ENCODE peak calls at places on chromosomes 5 and 9, in seven cellular contexts. One of them, this sample, is unnamed.

GRCh38 chr5:31753700-31754461 is 115.0 kb downstream of the PDZD2 start:
- DNase-seq in HCT116: no peak
- DNase-seq in amniotic epithelial cell: no peak
- DNase-seq in endothelial cell: no peak
- DNase-seq in GM13977: no peak
- DNase-seq in HEK293T: no peak
- DNase-seq in AG20443: no peak
- DNase-seq in this sample: no peak

GRCh38 chr5:172775326-172776234 is 4.6 kb upstream of the DUSP1 start:
- DNase-seq in HCT116: no peak
- DNase-seq in amniotic epithelial cell: peak; percentile 99
- DNase-seq in endothelial cell: no peak
- DNase-seq in GM13977: no peak
- DNase-seq in HEK293T: no peak
- DNase-seq in AG20443: peak; percentile 74
- DNase-seq in this sample: peak; percentile 97

GRCh38 chr5:178213748-178214151 is 9.4 kb downstream of the HNRNPAB start:
- DNase-seq in HCT116: no peak
- DNase-seq in amniotic epithelial cell: no peak
- DNase-seq in endothelial cell: no peak
- DNase-seq in GM13977: no peak
- DNase-seq in HEK293T: no peak
- DNase-seq in AG20443: no peak
- DNase-seq in this sample: no peak

GRCh38 chr9:18638448-18639249 is 164.7 kb downstream of the ADAMTSL1 start:
- DNase-seq in HCT116: no peak
- DNase-seq in amniotic epithelial cell: peak; percentile 48
- DNase-seq in endothelial cell: no peak
- DNase-seq in GM13977: no peak
- DNase-seq in HEK293T: no peak
- DNase-seq in AG20443: no peak
- DNase-seq in this sample: peak; percentile 50

GRCh38 chr5:77181173-77181572 is 29.3 kb upstream of the PDE8B start:
- DNase-seq in HCT116: no peak
- DNase-seq in amniotic epithelial cell: no peak
- DNase-seq in endothelial cell: no peak
- DNase-seq in GM13977: no peak
- DNase-seq in HEK293T: no peak
- DNase-seq in AG20443: no peak
- DNase-seq in this sample: no peak

GRCh38 chr5:115033861-115034260 is 135.8 kb downstream of the TRIM36 start:
- DNase-seq in HCT116: no peak
- DNase-seq in amniotic epithelial cell: no peak
- DNase-seq in endothelial cell: peak; percentile 13
- DNase-seq in GM13977: peak; percentile 9
- DNase-seq in HEK293T: peak; percentile 12
- DNase-seq in AG20443: no peak
- DNase-seq in this sample: peak; percentile 6

GRCh38 chr5:147509041-147509709 is 693 bp downstream of the DPYSL3 start:
- DNase-seq in HCT116: no peak
- DNase-seq in amniotic epithelial cell: no peak
- DNase-seq in endothelial cell: peak; percentile 29
- DNase-seq in GM13977: no peak
- DNase-seq in HEK293T: no peak
- DNase-seq in AG20443: peak; percentile 54
- DNase-seq in this sample: peak; percentile 17

GRCh38 chr5:82512025-82512424 is 233.9 kb upstream of the RPS23 start:
- DNase-seq in HCT116: no peak
- DNase-seq in amniotic epithelial cell: no peak
- DNase-seq in endothelial cell: no peak
- DNase-seq in GM13977: peak; percentile 9
- DNase-seq in HEK293T: no peak
- DNase-seq in AG20443: no peak
- DNase-seq in this sample: no peak

GRCh38 chr5:140327589-140327988 is 18.8 kb downstream of the HBEGF start:
- DNase-seq in HCT116: no peak
- DNase-seq in amniotic epithelial cell: peak; percentile 47
- DNase-seq in endothelial cell: no peak
- DNase-seq in GM13977: no peak
- DNase-seq in HEK293T: peak; percentile 35
- DNase-seq in AG20443: no peak
- DNase-seq in this sample: peak; percentile 50

GRCh38 chr5:133662578-133662977 is 50.2 kb upstream of the FSTL4 start:
- DNase-seq in HCT116: no peak
- DNase-seq in amniotic epithelial cell: no peak
- DNase-seq in endothelial cell: no peak
- DNase-seq in GM13977: no peak
- DNase-seq in HEK293T: no peak
- DNase-seq in AG20443: no peak
- DNase-seq in this sample: no peak

GRCh38 chr9:93346240-93347112 is 105.0 kb upstream of the FAM120A start:
- DNase-seq in HCT116: no peak
- DNase-seq in amniotic epithelial cell: peak; percentile 3
- DNase-seq in endothelial cell: peak; percentile 38
- DNase-seq in GM13977: no peak
- DNase-seq in HEK293T: no peak
- DNase-seq in AG20443: peak; percentile 49
- DNase-seq in this sample: no peak

GRCh38 chr9:114098660-114099522 is at the start of gene KIF12:
- DNase-seq in HCT116: peak; percentile 22
- DNase-seq in amniotic epithelial cell: no peak
- DNase-seq in endothelial cell: peak; percentile 37
- DNase-seq in GM13977: no peak
- DNase-seq in HEK293T: peak; percentile 91
- DNase-seq in AG20443: no peak
- DNase-seq in this sample: no peak

GRCh38 chr5:88860501-88860900 is 22.5 kb downstream of the MEF2C start:
- DNase-seq in HCT116: no peak
- DNase-seq in amniotic epithelial cell: no peak
- DNase-seq in endothelial cell: no peak
- DNase-seq in GM13977: no peak
- DNase-seq in HEK293T: no peak
- DNase-seq in AG20443: peak; percentile 60
- DNase-seq in this sample: peak; percentile 77

GRCh38 chr5:123876265-123876790 is 364.4 kb downstream of the CSNK1G3 start:
- DNase-seq in HCT116: no peak
- DNase-seq in amniotic epithelial cell: no peak
- DNase-seq in endothelial cell: no peak
- DNase-seq in GM13977: no peak
- DNase-seq in HEK293T: no peak
- DNase-seq in AG20443: no peak
- DNase-seq in this sample: no peak

GRCh38 chr5:60738461-60738860 is 38.5 kb upstream of the DEPDC1B start:
- DNase-seq in HCT116: no peak
- DNase-seq in amniotic epithelial cell: no peak
- DNase-seq in endothelial cell: no peak
- DNase-seq in GM13977: no peak
- DNase-seq in HEK293T: no peak
- DNase-seq in AG20443: no peak
- DNase-seq in this sample: no peak

GRCh38 chr9:128118971-128119665 is 8.4 kb downstream of the PTGES2 start:
- DNase-seq in HCT116: no peak
- DNase-seq in amniotic epithelial cell: no peak
- DNase-seq in endothelial cell: no peak
- DNase-seq in GM13977: no peak
- DNase-seq in HEK293T: no peak
- DNase-seq in AG20443: no peak
- DNase-seq in this sample: no peak

GRCh38 chr5:139131062-139131856 is 66.9 kb downstream of the SIL1 start:
- DNase-seq in HCT116: no peak
- DNase-seq in amniotic epithelial cell: peak; percentile 5
- DNase-seq in endothelial cell: no peak
- DNase-seq in GM13977: no peak
- DNase-seq in HEK293T: no peak
- DNase-seq in AG20443: peak; percentile 86
- DNase-seq in this sample: peak; percentile 49

GRCh38 chr9:134025606-134026541 is 593 bp downstream of the BRD3OS start:
- DNase-seq in HCT116: no peak
- DNase-seq in amniotic epithelial cell: peak; percentile 37
- DNase-seq in endothelial cell: peak; percentile 55
- DNase-seq in GM13977: peak; percentile 75
- DNase-seq in HEK293T: peak; percentile 41
- DNase-seq in AG20443: peak; percentile 64
- DNase-seq in this sample: peak; percentile 40

GRCh38 chr5:133273661-133274596 is 222.1 kb downstream of the HSPA4 start:
- DNase-seq in HCT116: no peak
- DNase-seq in amniotic epithelial cell: peak; percentile 37
- DNase-seq in endothelial cell: no peak
- DNase-seq in GM13977: no peak
- DNase-seq in HEK293T: peak; percentile 15
- DNase-seq in AG20443: peak; percentile 67
- DNase-seq in this sample: peak; percentile 13

GRCh38 chr5:80711938-80712337 is 57.2 kb upstream of the DHFR start:
- DNase-seq in HCT116: peak; percentile 19
- DNase-seq in amniotic epithelial cell: peak; percentile 39
- DNase-seq in endothelial cell: peak; percentile 39
- DNase-seq in GM13977: no peak
- DNase-seq in HEK293T: peak; percentile 63
- DNase-seq in AG20443: peak; percentile 45
- DNase-seq in this sample: peak; percentile 9

GRCh38 chr5:37532976-37533740 is 154.0 kb downstream of the WDR70 start:
- DNase-seq in HCT116: peak; percentile 75
- DNase-seq in amniotic epithelial cell: no peak
- DNase-seq in endothelial cell: no peak
- DNase-seq in GM13977: no peak
- DNase-seq in HEK293T: no peak
- DNase-seq in AG20443: no peak
- DNase-seq in this sample: no peak